ENCODE peak calls at places on chromosomes 4 and X, in eight cellular contexts. One of them, this sample, is unnamed.

GRCh38 chr4:2251073-2251794 is 9.3 kb upstream of the HAUS3 start:
- DNase-seq in stimulated activated naive CD4-positive, alpha-beta T cell treated with Interleukin-2 at 50 U/mL for 16 hours: no peak
- DNase-seq in thoracic aorta: no peak
- DNase-seq in left cardiac atrium: peak; percentile 21
- DNase-seq in skeletal muscle cell: no peak
- DNase-seq in heart left ventricle: peak; percentile 24
- DNase-seq in LoVo: no peak
- DNase-seq in A172: no peak
- DNase-seq in this sample: no peak

GRCh38 chrX:132375941-132376340 is 112.9 kb downstream of the MBNL3 start:
- DNase-seq in heart left ventricle: no peak
- DNase-seq in A172: no peak
- DNase-seq in left cardiac atrium: no peak
- DNase-seq in LoVo: no peak
- DNase-seq in skeletal muscle cell: no peak
- DNase-seq in stimulated activated naive CD4-positive, alpha-beta T cell treated with Interleukin-2 at 50 U/mL for 16 hours: no peak
- DNase-seq in thoracic aorta: no peak
- DNase-seq in this sample: no peak

GRCh38 chr4:30943356-30943755 is 223.2 kb downstream of the PCDH7 start:
- DNase-seq in LoVo: no peak
- DNase-seq in stimulated activated naive CD4-positive, alpha-beta T cell treated with Interleukin-2 at 50 U/mL for 16 hours: no peak
- DNase-seq in skeletal muscle cell: peak; percentile 2
- DNase-seq in left cardiac atrium: no peak
- DNase-seq in A172: no peak
- DNase-seq in thoracic aorta: no peak
- DNase-seq in heart left ventricle: no peak
- DNase-seq in this sample: no peak

GRCh38 chrX:103565752-103566151 is 19.6 kb upstream of the TCEAL4 start:
- DNase-seq in LoVo: no peak
- DNase-seq in stimulated activated naive CD4-positive, alpha-beta T cell treated with Interleukin-2 at 50 U/mL for 16 hours: no peak
- DNase-seq in heart left ventricle: no peak
- DNase-seq in thoracic aorta: no peak
- DNase-seq in skeletal muscle cell: peak; percentile 59
- DNase-seq in A172: peak; percentile 23
- DNase-seq in left cardiac atrium: no peak
- DNase-seq in this sample: peak; percentile 79

GRCh38 chr4:184911310-184911709 is 85.5 kb upstream of the ACSL1 start:
- DNase-seq in stimulated activated naive CD4-positive, alpha-beta T cell treated with Interleukin-2 at 50 U/mL for 16 hours: no peak
- DNase-seq in skeletal muscle cell: peak; percentile 3
- DNase-seq in thoracic aorta: no peak
- DNase-seq in heart left ventricle: no peak
- DNase-seq in left cardiac atrium: no peak
- DNase-seq in A172: peak; percentile 11
- DNase-seq in LoVo: peak; percentile 25
- DNase-seq in this sample: peak; percentile 64

GRCh38 chr4:127708985-127709384 is 21.2 kb upstream of the SLC25A31 start:
- DNase-seq in skeletal muscle cell: peak; percentile 58
- DNase-seq in thoracic aorta: no peak
- DNase-seq in A172: peak; percentile 42
- DNase-seq in stimulated activated naive CD4-positive, alpha-beta T cell treated with Interleukin-2 at 50 U/mL for 16 hours: no peak
- DNase-seq in heart left ventricle: peak; percentile 49
- DNase-seq in left cardiac atrium: peak; percentile 28
- DNase-seq in LoVo: peak; percentile 43
- DNase-seq in this sample: peak; percentile 85

GRCh38 chr4:87011340-87012034 is 76.7 kb downstream of the AFF1 start:
- DNase-seq in A172: peak; percentile 88
- DNase-seq in left cardiac atrium: no peak
- DNase-seq in heart left ventricle: no peak
- DNase-seq in stimulated activated naive CD4-positive, alpha-beta T cell treated with Interleukin-2 at 50 U/mL for 16 hours: no peak
- DNase-seq in LoVo: peak; percentile 88
- DNase-seq in thoracic aorta: no peak
- DNase-seq in skeletal muscle cell: peak; percentile 62
- DNase-seq in this sample: peak; percentile 87

GRCh38 chrX:17632942-17633341 is 104.4 kb upstream of the SCML1 start:
- DNase-seq in A172: peak; percentile 24
- DNase-seq in left cardiac atrium: no peak
- DNase-seq in stimulated activated naive CD4-positive, alpha-beta T cell treated with Interleukin-2 at 50 U/mL for 16 hours: no peak
- DNase-seq in thoracic aorta: no peak
- DNase-seq in skeletal muscle cell: no peak
- DNase-seq in heart left ventricle: no peak
- DNase-seq in LoVo: no peak
- DNase-seq in this sample: peak; percentile 4

GRCh38 chrX:155864655-155865054 is 16.5 kb upstream of the VAMP7 start:
- DNase-seq in A172: peak; percentile 10
- DNase-seq in thoracic aorta: no peak
- DNase-seq in LoVo: no peak
- DNase-seq in skeletal muscle cell: no peak
- DNase-seq in stimulated activated naive CD4-positive, alpha-beta T cell treated with Interleukin-2 at 50 U/mL for 16 hours: no peak
- DNase-seq in left cardiac atrium: no peak
- DNase-seq in heart left ventricle: no peak
- DNase-seq in this sample: no peak

GRCh38 chr4:153750197-153750817 is 9.5 kb downstream of the RNF175 start:
- DNase-seq in LoVo: peak; percentile 48
- DNase-seq in skeletal muscle cell: peak; percentile 60
- DNase-seq in stimulated activated naive CD4-positive, alpha-beta T cell treated with Interleukin-2 at 50 U/mL for 16 hours: peak; percentile 30
- DNase-seq in heart left ventricle: peak; percentile 39
- DNase-seq in thoracic aorta: no peak
- DNase-seq in A172: peak; percentile 59
- DNase-seq in left cardiac atrium: peak; percentile 33
- DNase-seq in this sample: peak; percentile 79

GRCh38 chrX:150060406-150060805 is 122.1 kb upstream of the EOLA2 start:
- DNase-seq in skeletal muscle cell: no peak
- DNase-seq in left cardiac atrium: no peak
- DNase-seq in heart left ventricle: no peak
- DNase-seq in stimulated activated naive CD4-positive, alpha-beta T cell treated with Interleukin-2 at 50 U/mL for 16 hours: no peak
- DNase-seq in LoVo: no peak
- DNase-seq in A172: peak; percentile 62
- DNase-seq in thoracic aorta: no peak
- DNase-seq in this sample: peak; percentile 73

GRCh38 chr4:164876680-164877324 is at the start of gene APELA:
- DNase-seq in thoracic aorta: no peak
- DNase-seq in A172: no peak
- DNase-seq in left cardiac atrium: no peak
- DNase-seq in LoVo: no peak
- DNase-seq in heart left ventricle: no peak
- DNase-seq in stimulated activated naive CD4-positive, alpha-beta T cell treated with Interleukin-2 at 50 U/mL for 16 hours: no peak
- DNase-seq in skeletal muscle cell: no peak
- DNase-seq in this sample: no peak

GRCh38 chr4:65791807-65792308 is 121.6 kb upstream of the EPHA5 start:
- DNase-seq in thoracic aorta: no peak
- DNase-seq in heart left ventricle: no peak
- DNase-seq in skeletal muscle cell: peak; percentile 39
- DNase-seq in LoVo: no peak
- DNase-seq in stimulated activated naive CD4-positive, alpha-beta T cell treated with Interleukin-2 at 50 U/mL for 16 hours: no peak
- DNase-seq in left cardiac atrium: no peak
- DNase-seq in A172: peak; percentile 22
- DNase-seq in this sample: peak; percentile 62

GRCh38 chrX:68432648-68433047 is 647 bp downstream of the OPHN1 start:
- DNase-seq in left cardiac atrium: no peak
- DNase-seq in thoracic aorta: no peak
- DNase-seq in A172: no peak
- DNase-seq in heart left ventricle: no peak
- DNase-seq in skeletal muscle cell: no peak
- DNase-seq in stimulated activated naive CD4-positive, alpha-beta T cell treated with Interleukin-2 at 50 U/mL for 16 hours: no peak
- DNase-seq in LoVo: no peak
- DNase-seq in this sample: no peak

GRCh38 chr4:88446124-88446523 is 10.8 kb upstream of the HERC5 start:
- DNase-seq in stimulated activated naive CD4-positive, alpha-beta T cell treated with Interleukin-2 at 50 U/mL for 16 hours: no peak
- DNase-seq in heart left ventricle: no peak
- DNase-seq in left cardiac atrium: no peak
- DNase-seq in LoVo: no peak
- DNase-seq in thoracic aorta: no peak
- DNase-seq in skeletal muscle cell: no peak
- DNase-seq in A172: no peak
- DNase-seq in this sample: no peak

GRCh38 chrX:104427693-104428092 is 138.3 kb upstream of the IL1RAPL2 start:
- DNase-seq in A172: no peak
- DNase-seq in LoVo: no peak
- DNase-seq in left cardiac atrium: no peak
- DNase-seq in stimulated activated naive CD4-positive, alpha-beta T cell treated with Interleukin-2 at 50 U/mL for 16 hours: no peak
- DNase-seq in skeletal muscle cell: no peak
- DNase-seq in thoracic aorta: no peak
- DNase-seq in heart left ventricle: no peak
- DNase-seq in this sample: no peak

GRCh38 chrX:45842916-45843315 is 642.2 kb upstream of the DIPK2B start:
- DNase-seq in A172: no peak
- DNase-seq in LoVo: no peak
- DNase-seq in skeletal muscle cell: no peak
- DNase-seq in left cardiac atrium: no peak
- DNase-seq in stimulated activated naive CD4-positive, alpha-beta T cell treated with Interleukin-2 at 50 U/mL for 16 hours: no peak
- DNase-seq in heart left ventricle: no peak
- DNase-seq in thoracic aorta: no peak
- DNase-seq in this sample: no peak

GRCh38 chr4:99847362-99847976 is 30.8 kb downstream of the DAPP1 start:
- DNase-seq in stimulated activated naive CD4-positive, alpha-beta T cell treated with Interleukin-2 at 50 U/mL for 16 hours: no peak
- DNase-seq in left cardiac atrium: no peak
- DNase-seq in thoracic aorta: no peak
- DNase-seq in skeletal muscle cell: no peak
- DNase-seq in heart left ventricle: no peak
- DNase-seq in LoVo: no peak
- DNase-seq in A172: no peak
- DNase-seq in this sample: no peak

GRCh38 chr4:8410641-8411271 is 29.8 kb downstream of the ACOX3 start:
- DNase-seq in stimulated activated naive CD4-positive, alpha-beta T cell treated with Interleukin-2 at 50 U/mL for 16 hours: no peak
- DNase-seq in LoVo: peak; percentile 16
- DNase-seq in thoracic aorta: no peak
- DNase-seq in skeletal muscle cell: peak; percentile 21
- DNase-seq in A172: peak; percentile 66
- DNase-seq in left cardiac atrium: peak; percentile 78
- DNase-seq in heart left ventricle: peak; percentile 71
- DNase-seq in this sample: peak; percentile 53

GRCh38 chr4:183554878-183555585 is 50.2 kb downstream of the ING2 start:
- DNase-seq in thoracic aorta: no peak
- DNase-seq in LoVo: no peak
- DNase-seq in stimulated activated naive CD4-positive, alpha-beta T cell treated with Interleukin-2 at 50 U/mL for 16 hours: no peak
- DNase-seq in A172: no peak
- DNase-seq in heart left ventricle: no peak
- DNase-seq in left cardiac atrium: no peak
- DNase-seq in skeletal muscle cell: no peak
- DNase-seq in this sample: no peak

GRCh38 chr4:173121044-173121685 is 47.4 kb upstream of the GALNT7 start:
- DNase-seq in stimulated activated naive CD4-positive, alpha-beta T cell treated with Interleukin-2 at 50 U/mL for 16 hours: no peak
- DNase-seq in A172: peak; percentile 26
- DNase-seq in left cardiac atrium: no peak
- DNase-seq in heart left ventricle: no peak
- DNase-seq in skeletal muscle cell: peak; percentile 27
- DNase-seq in LoVo: peak; percentile 36
- DNase-seq in thoracic aorta: no peak
- DNase-seq in this sample: peak; percentile 74

GRCh38 chrX:2614911-2615310 is 76.2 kb upstream of the CD99 start:
- DNase-seq in stimulated activated naive CD4-positive, alpha-beta T cell treated with Interleukin-2 at 50 U/mL for 16 hours: no peak
- DNase-seq in left cardiac atrium: no peak
- DNase-seq in thoracic aorta: no peak
- DNase-seq in A172: peak; percentile 80
- DNase-seq in skeletal muscle cell: peak; percentile 51
- DNase-seq in heart left ventricle: no peak
- DNase-seq in LoVo: no peak
- DNase-seq in this sample: peak; percentile 85

GRCh38 chr4:2846172-2846571 is 2.5 kb downstream of the ADD1 start:
- DNase-seq in LoVo: no peak
- DNase-seq in skeletal muscle cell: no peak
- DNase-seq in A172: no peak
- DNase-seq in left cardiac atrium: no peak
- DNase-seq in stimulated activated naive CD4-positive, alpha-beta T cell treated with Interleukin-2 at 50 U/mL for 16 hours: no peak
- DNase-seq in heart left ventricle: no peak
- DNase-seq in thoracic aorta: no peak
- DNase-seq in this sample: no peak

GRCh38 chr4:140695483-140695882 is 60.7 kb downstream of the TBC1D9 start:
- DNase-seq in heart left ventricle: no peak
- DNase-seq in thoracic aorta: no peak
- DNase-seq in LoVo: no peak
- DNase-seq in left cardiac atrium: no peak
- DNase-seq in stimulated activated naive CD4-positive, alpha-beta T cell treated with Interleukin-2 at 50 U/mL for 16 hours: no peak
- DNase-seq in skeletal muscle cell: no peak
- DNase-seq in A172: no peak
- DNase-seq in this sample: no peak

GRCh38 chrX:133921764-133922389 is 63.5 kb downstream of the GPC3 start:
- DNase-seq in A172: peak; percentile 3
- DNase-seq in stimulated activated naive CD4-positive, alpha-beta T cell treated with Interleukin-2 at 50 U/mL for 16 hours: no peak
- DNase-seq in thoracic aorta: no peak
- DNase-seq in LoVo: peak; percentile 0
- DNase-seq in heart left ventricle: peak; percentile 39
- DNase-seq in skeletal muscle cell: no peak
- DNase-seq in left cardiac atrium: peak; percentile 28
- DNase-seq in this sample: no peak